ENCODE peak calls at places on chromosome 1, in four cellular contexts. O is B cell, V is astrocyte of the spinal cord, B is foreskin fibroblast. K is an unnamed sample.

GRCh38 chr1:219837274-219837993 is 90.9 kb downstream of the SLC30A10 start:
- DNase-seq in O (peak), V (peak), B (peak), K (no peak)

GRCh38 chr1:168320805-168321577 is 40.3 kb downstream of the TBX19 start:
- DNase-seq in O (no peak), V (peak), B (peak), K (no peak)

GRCh38 chr1:233331676-233332519 is 4.4 kb downstream of the MAP3K21 start:
- DNase-seq in O (no peak), V (no peak), B (no peak), K (no peak)

GRCh38 chr1:91851130-91852010 is 34.6 kb downstream of the TGFBR3 start:
- DNase-seq in O (no peak), V (peak), B (peak), K (no peak)

GRCh38 chr1:160578694-160579191 is 553 bp downstream of the CD84 start:
- DNase-seq in O (no peak), V (no peak), B (no peak), K (no peak)

GRCh38 chr1:11059990-11060948 is at the start of gene SRM:
- DNase-seq in O (peak), V (peak), B (peak), K (peak)

GRCh38 chr1:12135612-12136011 is 31.2 kb upstream of the TNFRSF1B start:
- DNase-seq in O (no peak), V (no peak), B (no peak), K (no peak)

GRCh38 chr1:173062156-173062938 is 11.6 kb upstream of the TNFSF18 start:
- DNase-seq in O (no peak), V (peak), B (peak), K (no peak)

GRCh38 chr1:63027176-63027575 is 243.2 kb downstream of the ATG4C start:
- DNase-seq in O (no peak), V (no peak), B (no peak), K (no peak)

GRCh38 chr1:185971688-185972087 is 237.5 kb downstream of the HMCN1 start:
- DNase-seq in O (no peak), V (peak), B (peak), K (no peak)

GRCh38 chr1:115764541-115764940 is 4.0 kb downstream of the CASQ2 start:
- DNase-seq in O (no peak), V (peak), B (peak), K (no peak)

GRCh38 chr1:204180133-204180532 is 14.0 kb upstream of the REN start:
- DNase-seq in O (no peak), V (no peak), B (no peak), K (no peak)

GRCh38 chr1:36151133-36151844 is 2.0 kb upstream of the TRAPPC3 start:
- DNase-seq in O (no peak), V (no peak), B (no peak), K (no peak)

GRCh38 chr1:230108580-230108979 is 41.5 kb downstream of the GALNT2 start:
- DNase-seq in O (no peak), V (no peak), B (no peak), K (no peak)

GRCh38 chr1:107405241-107405640 is 264.4 kb downstream of the NTNG1 start:
- DNase-seq in O (no peak), V (peak), B (peak), K (no peak)

GRCh38 chr1:197914510-197914909 is 2.7 kb upstream of the LHX9 start:
- DNase-seq in O (no peak), V (no peak), B (no peak), K (no peak)

GRCh38 chr1:173393655-173393993 is 83.5 kb upstream of the PRDX6 start:
- DNase-seq in O (no peak), V (peak), B (peak), K (no peak)

DNA sequence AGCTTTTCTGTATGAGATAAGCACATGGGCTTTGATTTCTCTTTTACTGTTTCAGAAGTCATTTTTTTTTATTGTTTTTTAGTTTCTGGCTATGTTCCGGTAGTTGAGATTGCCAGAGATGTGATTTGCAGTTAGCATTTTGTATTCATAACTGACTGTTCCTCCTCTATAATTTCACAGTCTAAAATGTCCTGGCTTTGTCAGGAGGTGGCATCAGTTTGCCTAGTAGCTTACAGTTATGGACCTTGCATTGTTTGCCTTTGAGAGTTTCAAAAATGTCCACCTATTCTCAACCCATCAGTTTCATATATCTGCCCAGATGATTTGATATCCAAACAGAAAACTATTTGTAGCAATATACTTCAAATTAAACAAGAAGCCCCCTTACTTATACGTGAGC is 39.5 kb upstream of the ST6GALNAC3 start:
- DNase-seq in O (peak), V (no peak), B (peak), K (no peak)
- TF ChIP-seq CTCF in O (no peak), V (peak), B (peak), K (no peak)

DNA sequence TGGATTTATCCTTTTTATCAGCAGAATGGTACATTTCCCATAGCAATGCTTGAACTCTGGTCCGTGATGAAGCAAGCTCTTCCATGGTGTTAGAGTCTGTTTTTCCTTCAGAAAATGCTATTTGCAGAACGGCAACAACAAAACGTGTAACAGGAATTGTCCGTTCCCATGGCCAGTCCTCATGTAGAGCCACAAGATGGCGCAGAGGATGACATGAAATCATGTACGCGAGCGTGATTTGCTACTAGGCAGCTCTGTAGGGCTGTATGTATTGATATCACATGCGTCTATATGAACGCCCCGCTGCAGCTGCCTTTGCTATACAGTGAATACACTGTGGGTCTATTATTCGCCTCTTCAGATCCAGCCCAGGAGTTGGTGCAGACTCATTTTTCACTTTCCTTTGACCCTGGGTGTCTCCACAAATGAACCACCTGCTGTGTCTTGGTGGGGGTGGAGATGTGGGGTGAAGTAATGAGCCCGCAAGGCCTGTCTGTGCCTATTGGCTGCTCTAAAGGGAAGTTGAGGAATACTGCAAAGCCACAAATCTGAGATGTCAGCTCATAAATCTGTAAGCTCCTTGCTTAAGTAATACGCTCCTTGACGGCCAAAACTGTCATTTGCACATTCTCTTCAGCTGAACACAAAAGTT is 361.5 kb downstream of the KIF26B start:
- DNase-seq in O (no peak), V (peak), B (no peak), K (no peak)
- TF ChIP-seq CTCF in O (no peak), V (peak), B (no peak), K (no peak)

GRCh38 chr1:26694185-26694572 is 1.6 kb upstream of the ARID1A start:
- DNase-seq in O (no peak), V (no peak), B (no peak), K (no peak)

GRCh38 chr1:26692793-26693490 is 2.9 kb upstream of the ARID1A start:
- DNase-seq in O (peak), V (peak), B (peak), K (peak)

GRCh38 chr1:26692211-26692792 is 3.5 kb upstream of the ARID1A start:
- DNase-seq in O (peak), V (peak), B (peak), K (peak)

GRCh38 chr1:26694597-26695416 is 1.0 kb upstream of the ARID1A start:
- DNase-seq in O (no peak), V (no peak), B (no peak), K (no peak)

DNA sequence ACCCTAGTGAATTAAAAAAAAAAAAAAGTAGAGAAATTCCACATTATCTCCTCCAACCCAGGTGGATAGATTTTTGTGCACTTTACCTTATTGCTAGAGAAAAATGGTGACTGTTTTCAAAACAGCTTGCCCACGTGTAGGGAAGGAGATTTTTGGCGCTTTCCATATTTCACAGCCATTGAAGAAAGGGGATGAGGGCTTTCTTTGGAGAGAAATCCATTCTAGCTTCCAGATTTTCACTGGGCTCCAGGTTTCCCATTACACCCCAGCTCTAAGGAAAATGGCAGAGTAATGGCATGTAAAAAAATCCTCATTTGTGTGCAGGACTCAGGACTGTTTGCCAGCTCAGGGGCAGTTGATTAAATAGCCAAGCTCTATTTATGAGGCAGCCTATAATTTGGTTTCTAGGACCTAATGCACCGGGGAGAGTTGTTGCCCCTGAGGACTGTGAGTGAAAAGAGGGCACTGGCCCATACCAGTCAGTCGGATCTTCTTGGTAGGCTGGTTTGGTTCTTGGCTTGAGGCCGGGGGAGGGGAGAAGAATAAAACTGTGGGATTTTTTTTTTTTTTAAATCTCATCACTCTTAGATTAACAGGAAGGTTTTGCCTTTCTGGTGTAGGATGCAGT is 2.1 kb upstream of the ARID1A start:
- DNase-seq in O (no peak), V (no peak), B (no peak), K (no peak)
- TF ChIP-seq CTCF in O (no peak), V (no peak), B (no peak), K (no peak)

DNA sequence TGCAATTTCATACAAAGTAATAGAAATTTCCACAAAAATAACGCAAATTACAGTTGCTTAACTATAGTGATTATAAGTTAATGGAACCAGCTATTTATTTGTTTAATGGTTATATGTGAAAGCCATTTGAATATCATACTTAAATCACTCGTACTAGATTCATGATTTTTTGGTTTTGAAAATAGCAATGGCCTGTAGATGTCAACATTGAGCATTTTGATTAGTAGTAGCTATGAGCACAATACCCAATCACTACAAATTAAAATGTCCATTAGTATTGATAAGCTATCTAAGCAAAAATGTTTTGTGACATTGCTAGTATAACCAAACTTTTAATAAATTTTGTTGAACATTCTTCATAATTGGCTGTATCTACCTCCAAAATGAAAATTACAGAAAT is 10.0 kb downstream of the COL24A1 start:
- DNase-seq in O (no peak), V (no peak), B (no peak), K (no peak)
- TF ChIP-seq CTCF in O (no peak), V (no peak), B (peak), K (no peak)